ENCODE peak calls at places on chromosomes 3 and 15, in four cellular contexts. V, Y, J and M are unnamed samples.

GRCh38 chr15:42130246-42130986 is 26.0 kb downstream of the PLA2G4F start:
- DNase-seq in V (no peak), Y (no peak), J (no peak), M (no peak)

GRCh38 chr15:81752974-81753373 is 292.8 kb downstream of the MEX3B start:
- DNase-seq in V (no peak), Y (no peak), J (no peak), M (no peak)

GRCh38 chr3:111244760-111245159 is 173.1 kb downstream of the NECTIN3 start:
- DNase-seq in V (no peak), Y (no peak), J (no peak), M (no peak)

GRCh38 chr15:32729700-32730099 is 11.9 kb downstream of the GREM1 start:
- DNase-seq in V (no peak), Y (no peak), J (no peak), M (no peak)

GRCh38 chr15:53670701-53671100 is 88.8 kb downstream of the WDR72 start:
- DNase-seq in V (no peak), Y (no peak), J (no peak), M (no peak)

GRCh38 chr3:47159153-47159552 is 4.8 kb downstream of the SETD2 start:
- DNase-seq in V (no peak), Y (no peak), J (no peak), M (no peak)

GRCh38 chr15:35728176-35728938 is 182.4 kb upstream of the DPH6 start:
- DNase-seq in V (no peak), Y (no peak), J (no peak), M (no peak)

GRCh38 chr3:36380171-36381031 is at the start of gene STAC:
- DNase-seq in V (no peak), Y (no peak), J (no peak), M (peak; percentile 34)

GRCh38 chr3:169591983-169592644 is 71.4 kb downstream of the MECOM start:
- DNase-seq in V (no peak), Y (no peak), J (no peak), M (no peak)

GRCh38 chr15:76012021-76012551 is at the start of gene NRG4:
- DNase-seq in V (no peak), Y (peak; percentile 55), J (no peak), M (peak; percentile 33)

GRCh38 chr3:184241447-184242296 is 7.1 kb downstream of the ALG3 start:
- DNase-seq in V (no peak), Y (peak; percentile 81), J (peak; percentile 86), M (no peak)

GRCh38 chr15:68402432-68403160 is 29.4 kb downstream of the ITGA11 start:
- DNase-seq in V (no peak), Y (no peak), J (no peak), M (no peak)

GRCh38 chr15:79007066-79007465 is 62.2 kb upstream of the CTSH start:
- DNase-seq in V (peak; percentile 40), Y (peak; percentile 74), J (peak; percentile 75), M (peak; percentile 47)

GRCh38 chr15:69400850-69401249 is 13.3 kb upstream of the KIF23 start:
- DNase-seq in V (no peak), Y (no peak), J (no peak), M (no peak)

GRCh38 chr15:72199721-72200212 is 2.2 kb upstream of the GRAMD2A start:
- DNase-seq in V (peak; percentile 36), Y (peak; percentile 73), J (peak; percentile 76), M (peak; percentile 77)

GRCh38 chr15:66702770-66703539 is 919 bp downstream of the SMAD6 start:
- DNase-seq in V (no peak), Y (no peak), J (no peak), M (no peak)

GRCh38 chr3:12175137-12175593 is 16.5 kb upstream of the TIMP4 start:
- DNase-seq in V (no peak), Y (no peak), J (no peak), M (no peak)

GRCh38 chr3:11567516-11568467 is 75.9 kb downstream of the VGLL4 start:
- DNase-seq in V (no peak), Y (no peak), J (no peak), M (no peak)

GRCh38 chr3:184565421-184566211 is 4.0 kb downstream of the EPHB3 start:
- DNase-seq in V (no peak), Y (no peak), J (no peak), M (no peak)

GRCh38 chr15:64045106-64045435 is 1.2 kb downstream of the DAPK2 start:
- DNase-seq in V (no peak), Y (no peak), J (no peak), M (no peak)

GRCh38 chr3:50573566-50574279 is 4.4 kb downstream of the HEMK1 start:
- DNase-seq in V (no peak), Y (no peak), J (no peak), M (no peak)

GRCh38 chr15:31271224-31271635 is 55.4 kb upstream of the KLF13 start:
- DNase-seq in V (no peak), Y (no peak), J (no peak), M (no peak)

GRCh38 chr3:126523745-126524428 is at the start of gene CHST13:
- DNase-seq in V (no peak), Y (peak; percentile 34), J (peak; percentile 87), M (peak; percentile 71)

GRCh38 chr15:69395991-69396390 is 18.2 kb upstream of the KIF23 start:
- DNase-seq in V (no peak), Y (no peak), J (no peak), M (no peak)

GRCh38 chr3:192331749-192332385 is 395.5 kb downstream of the FGF12 start:
- DNase-seq in V (no peak), Y (no peak), J (no peak), M (no peak)

GRCh38 chr3:157373783-157374182 is 62.9 kb upstream of the PTX3 start:
- DNase-seq in V (no peak), Y (no peak), J (no peak), M (no peak)

GRCh38 chr15:87322845-87323244 is 933.7 kb downstream of the NTRK3 start:
- DNase-seq in V (no peak), Y (no peak), J (no peak), M (no peak)

GRCh38 chr3:134708671-134709070 is 57.8 kb upstream of the KY start:
- DNase-seq in V (no peak), Y (no peak), J (no peak), M (no peak)

DNA sequence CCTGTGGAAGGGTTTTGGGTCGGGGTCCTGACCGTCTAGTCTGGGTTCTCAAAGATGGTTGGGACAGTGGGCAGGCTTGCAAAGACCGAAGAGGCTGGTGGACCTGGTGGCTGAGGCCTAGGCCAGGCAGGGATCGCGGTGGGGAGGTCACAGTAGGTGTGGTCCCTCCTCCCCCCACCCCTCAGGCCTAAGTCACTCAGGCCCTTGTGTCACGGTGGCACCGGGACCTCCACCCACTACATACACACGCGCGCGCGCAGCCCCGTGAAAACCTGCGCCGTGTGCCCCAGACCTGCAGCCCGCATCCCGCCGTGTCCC is 24.2 kb downstream of the SEC61A1 start:
- DNase-seq in V (no peak), Y (peak; percentile 31), J (no peak), M (no peak)
- TF ChIP-seq BHLHE40 in V (no peak), Y (no peak), J (no peak), M (no peak)

GRCh38 chr15:60391722-60392340 is 6.0 kb downstream of the ANXA2 start:
- DNase-seq in V (no peak), Y (no peak), J (no peak), M (no peak)
- TF ChIP-seq FOXM1 in V (no peak), Y (no peak), J (no peak), M (no peak)

DNA sequence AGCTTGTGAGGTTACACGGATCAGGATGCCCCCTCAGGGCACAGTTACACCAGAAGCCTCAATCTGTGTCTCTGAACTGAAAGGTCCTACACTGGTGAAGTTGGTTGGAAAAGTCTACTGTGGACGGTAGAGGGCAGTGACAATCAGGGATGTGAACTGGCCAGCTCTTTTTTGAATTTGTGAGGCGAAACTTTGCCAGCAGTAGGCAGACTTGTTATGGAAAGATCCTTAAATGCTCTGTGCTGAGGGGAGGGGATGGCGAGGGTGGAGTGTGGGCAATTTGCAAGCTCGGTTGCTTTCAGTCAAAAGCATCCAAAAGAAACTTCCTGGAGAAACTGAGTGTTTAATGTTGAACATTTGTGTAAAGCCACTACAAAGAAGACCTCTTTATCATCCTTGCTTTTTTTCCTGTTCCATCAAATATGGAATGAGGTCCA is 127.4 kb upstream of the ABHD17C start:
- DNase-seq in V (no peak), Y (peak; percentile 53), J (peak; percentile 72), M (peak; percentile 75)
- TF ChIP-seq SP1 in V (no peak), Y (no peak), J (no peak), M (no peak)

DNA sequence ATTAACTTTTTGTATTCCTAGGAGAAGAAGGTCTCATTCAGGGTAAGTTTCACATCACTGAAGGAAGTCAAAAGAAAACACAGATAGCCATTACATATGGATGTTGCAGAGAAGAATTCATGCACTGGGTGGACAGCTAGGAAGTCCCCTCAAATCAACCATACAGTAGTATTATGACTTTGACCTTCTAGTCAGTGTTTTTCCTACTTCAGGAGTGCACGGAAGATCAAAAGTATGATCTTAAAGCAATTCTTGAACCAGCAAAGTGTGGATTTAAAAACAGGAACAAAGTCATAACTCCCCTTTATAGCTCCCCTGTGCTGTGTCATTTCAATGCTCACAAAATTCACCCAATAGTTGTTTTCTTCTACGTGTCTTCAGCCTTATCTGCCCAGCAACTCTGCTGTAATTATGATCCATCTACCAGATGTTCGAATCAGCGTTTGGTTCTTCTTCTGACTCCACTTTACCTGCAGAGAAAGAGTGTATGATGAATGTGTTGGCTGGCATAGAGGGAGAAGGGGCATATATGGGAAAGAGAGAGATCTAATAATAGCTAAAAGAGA is 118.1 kb upstream of the MEIS2 start:
- DNase-seq in V (no peak), Y (no peak), J (no peak), M (no peak)
- TF ChIP-seq BHLHE40 in V (no peak), Y (no peak), J (no peak), M (no peak)